ENCODE peak calls at places on chromosomes 3 and 15, in eight cellular contexts. F is right cardiac atrium, J is lower lobe of right lung, Z is psoas muscle, K is colonic mucosa, I is left ventricle myocardium inferior, G is pancreas, S is lung. E is an unnamed sample. For H3K27me3, the result is how much of the 10 kb centered on the place peaks cover.

GRCh38 chr3:146087121-146087520 is 73.9 kb downstream of the PLOD2 start:
- DNase-seq in F (no peak), J (no peak), Z (no peak), K (no peak), I (no peak), G (no peak), S (no peak), E (no peak)

GRCh38 chr3:167350245-167350862 is 29.7 kb downstream of the ZBBX start:
- DNase-seq in F (no peak), J (no peak), Z (no peak), K (no peak), I (no peak), G (no peak), S (no peak), E (no peak)

GRCh38 chr15:38705421-38706219 is 141.0 kb upstream of the RASGRP1 start:
- DNase-seq in F (no peak), J (no peak), Z (no peak), K (no peak), I (no peak), G (no peak), S (no peak), E (no peak)

GRCh38 chr3:172203522-172204258 is 164.3 kb downstream of the FNDC3B start:
- DNase-seq in F (no peak), J (no peak), Z (no peak), K (peak), I (no peak), G (no peak), S (no peak), E (peak)

GRCh38 chr15:72784233-72784876 is 797 bp upstream of the ADPGK start:
- DNase-seq in F (no peak), J (no peak), Z (no peak), K (peak), I (no peak), G (no peak), S (peak), E (peak)

GRCh38 chr3:51715231-51716058 is 8.6 kb downstream of the GRM2 start:
- DNase-seq in F (no peak), J (no peak), Z (no peak), K (peak), I (no peak), G (peak), S (no peak), E (peak)

GRCh38 chr15:41462396-41462795 is 31.3 kb upstream of the ITPKA start:
- DNase-seq in F (no peak), J (no peak), Z (no peak), K (no peak), I (no peak), G (no peak), S (no peak), E (no peak)

GRCh38 chr3:156217674-156218352 is 97.4 kb downstream of the KCNAB1 start:
- DNase-seq in F (no peak), J (no peak), Z (no peak), K (no peak), I (no peak), G (no peak), S (no peak), E (peak)

GRCh38 chr3:189652042-189652441 is 20.9 kb downstream of the TP63 start:
- DNase-seq in F (no peak), J (no peak), Z (no peak), K (peak), I (no peak), G (no peak), S (no peak), E (peak)

GRCh38 chr3:172115059-172115458 is 75.7 kb downstream of the FNDC3B start:
- DNase-seq in F (no peak), J (no peak), Z (no peak), K (no peak), I (no peak), G (no peak), S (no peak), E (no peak)

GRCh38 chr3:187807086-187807862 is 62.0 kb upstream of the BCL6 start:
- DNase-seq in F (no peak), J (no peak), Z (no peak), K (no peak), I (no peak), G (no peak), S (no peak), E (no peak)

GRCh38 chr15:40582726-40583246 is 11.3 kb upstream of the KNL1 start:
- DNase-seq in F (no peak), J (no peak), Z (no peak), K (no peak), I (no peak), G (no peak), S (peak), E (peak)

GRCh38 chr15:38793181-38793580 is 228.6 kb upstream of the RASGRP1 start:
- DNase-seq in F (no peak), J (no peak), Z (no peak), K (no peak), I (no peak), G (no peak), S (no peak), E (no peak)

GRCh38 chr15:42385980-42386695 is 26.8 kb downstream of the CAPN3 start:
- DNase-seq in F (no peak), J (no peak), Z (no peak), K (no peak), I (no peak), G (no peak), S (no peak), E (no peak)

GRCh38 chr3:111936967-111937366 is 41.9 kb upstream of the ABHD10 start:
- DNase-seq in F (no peak), J (no peak), Z (no peak), K (no peak), I (no peak), G (no peak), S (no peak), E (peak)

GRCh38 chr15:90729266-90729665 is 12.1 kb downstream of the BLM start:
- DNase-seq in F (no peak), J (no peak), Z (no peak), K (no peak), I (no peak), G (no peak), S (no peak), E (no peak)

GRCh38 chr3:172391592-172392302 is 56.5 kb downstream of the GHSR start:
- DNase-seq in F (no peak), J (no peak), Z (no peak), K (no peak), I (no peak), G (no peak), S (no peak), E (no peak)

GRCh38 chr3:82198009-82198408 is 436.6 kb upstream of the GBE1 start:
- DNase-seq in F (no peak), J (no peak), Z (no peak), K (no peak), I (no peak), G (no peak), S (no peak), E (no peak)

GRCh38 chr3:82196645-82197044 is 435.2 kb upstream of the GBE1 start:
- DNase-seq in F (no peak), J (no peak), Z (no peak), K (no peak), I (no peak), G (no peak), S (no peak), E (no peak)

DNA sequence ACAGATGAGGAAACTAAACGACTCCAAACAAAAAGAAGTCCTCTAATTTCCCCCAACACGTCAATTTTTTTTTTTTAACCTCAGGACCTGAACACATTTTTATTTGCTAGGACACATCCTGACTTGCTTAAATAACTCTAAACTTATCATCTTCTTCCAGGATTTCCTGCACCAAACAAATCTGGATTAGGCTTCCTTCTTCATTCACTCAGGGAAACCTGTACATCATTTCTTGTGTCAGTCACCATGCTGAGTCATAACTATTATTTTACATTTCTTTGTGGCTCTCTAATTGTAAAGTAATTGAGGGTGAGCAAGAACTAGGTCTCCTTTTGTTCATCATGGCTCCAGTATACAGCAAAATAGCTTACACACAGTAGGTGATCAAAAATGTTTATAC is 433.4 kb upstream of the GBE1 start:
- DNase-seq in F (no peak), J (no peak), Z (no peak), K (no peak), I (no peak), G (no peak), S (no peak), E (no peak)
- H3K27ac ChIP-seq in F (no peak), J (no peak), Z (no peak), K (no peak), I (no peak), G (no peak), S (no peak), E (no peak)

GRCh38 chr15:45111390-45112142 is 2.4 kb downstream of the DUOX2 start:
- DNase-seq in F (no peak), J (no peak), Z (no peak), K (no peak), I (no peak), G (no peak), S (no peak), E (peak)

GRCh38 chr15:45112143-45112591 is 1.8 kb downstream of the DUOX2 start:
- DNase-seq in F (no peak), J (no peak), Z (no peak), K (no peak), I (no peak), G (no peak), S (no peak), E (peak)

GRCh38 chr15:45114076-45114750 is at the start of the genes DUOX2 and DUOXA2:
- DNase-seq in F (no peak), J (no peak), Z (no peak), K (peak), I (no peak), G (peak), S (no peak), E (peak)

GRCh38 chr15:45113380-45113990 is 487 bp downstream of the DUOX2 start:
- DNase-seq in F (no peak), J (no peak), Z (no peak), K (no peak), I (no peak), G (peak), S (no peak), E (peak)

DNA sequence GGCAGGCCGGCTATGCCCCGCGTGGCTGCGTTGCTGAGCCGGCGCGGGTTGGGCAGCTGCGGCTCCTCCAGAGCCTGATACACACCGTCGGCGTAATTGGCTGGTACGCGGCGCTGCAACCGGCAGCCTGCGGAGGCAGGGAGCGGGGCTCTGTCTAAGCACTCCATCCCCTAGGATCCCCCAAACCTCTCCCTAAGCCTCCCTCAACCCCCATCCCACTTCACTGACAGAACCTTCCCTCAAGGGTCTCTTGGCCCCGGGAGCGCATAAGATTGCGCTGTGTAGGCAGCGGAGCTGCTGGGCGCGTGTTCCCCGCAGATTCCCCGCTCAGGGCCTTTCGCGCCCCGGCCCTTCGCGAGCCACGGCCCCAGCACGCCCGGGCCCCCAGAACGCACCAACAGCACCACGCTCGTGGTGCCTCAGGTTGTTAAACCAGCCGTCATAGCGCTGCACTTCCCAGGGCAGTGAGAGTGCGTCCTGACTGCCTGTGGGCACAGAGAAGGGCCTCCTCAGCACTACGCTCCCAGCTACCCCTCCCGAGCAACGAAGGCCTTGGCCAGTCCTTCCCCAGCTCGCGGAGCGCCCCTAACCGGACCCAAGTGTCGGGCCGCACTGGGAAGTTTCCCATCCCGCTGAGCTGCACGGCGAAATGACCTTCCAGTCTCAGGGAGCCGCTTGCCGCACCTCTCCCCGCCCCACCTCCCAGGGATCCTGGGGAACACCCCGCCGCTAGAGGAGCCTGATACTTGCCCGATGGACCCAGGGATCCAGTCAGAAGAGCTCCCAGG is 1.2 kb downstream of the DUOX2 start:
- DNase-seq in F (no peak), J (no peak), Z (no peak), K (no peak), I (no peak), G (no peak), S (no peak), E (peak)
- H3K27me3 ChIP-seq in F (under half), J (half or more), Z (half or more), K (half or more), I (half or more), G (under half), S (under half), E (half or more)

DNA sequence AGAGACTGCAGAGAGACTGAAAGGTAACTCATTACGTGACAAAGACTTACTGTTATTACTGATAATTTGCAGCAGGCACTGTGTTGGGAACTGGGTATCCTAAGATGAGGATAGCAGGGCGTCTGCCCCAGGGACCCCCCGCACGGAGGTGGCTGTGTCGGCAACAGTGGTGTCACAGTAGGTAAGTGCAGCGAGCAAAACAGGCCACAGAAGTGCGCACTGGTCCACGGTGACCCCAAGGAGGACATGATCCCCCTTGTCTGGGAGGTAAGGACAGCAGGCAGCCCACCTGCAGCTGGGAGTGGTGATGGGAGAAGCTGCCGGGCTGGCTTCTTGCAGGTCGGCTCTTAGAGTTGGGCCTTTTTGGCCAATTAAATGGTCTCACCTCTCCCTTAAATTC is 82.9 kb downstream of the FAM43A start:
- DNase-seq in F (no peak), J (no peak), Z (no peak), K (no peak), I (no peak), G (peak), S (no peak), E (no peak)
- H3K27ac ChIP-seq in F (no peak), J (no peak), Z (peak), K (no peak), I (peak), G (no peak), S (no peak), E (no peak)

GRCh38 chr3:123480428-123480827 is 31.5 kb upstream of the ADCY5 start:
- DNase-seq in F (no peak), J (no peak), Z (no peak), K (no peak), I (no peak), G (no peak), S (no peak), E (no peak)

GRCh38 chr3:123483146-123483545 is 34.3 kb upstream of the ADCY5 start:
- DNase-seq in F (no peak), J (no peak), Z (no peak), K (no peak), I (no peak), G (no peak), S (no peak), E (no peak)

GRCh38 chr3:123481071-123481470 is 32.2 kb upstream of the ADCY5 start:
- DNase-seq in F (no peak), J (no peak), Z (no peak), K (no peak), I (no peak), G (no peak), S (no peak), E (no peak)

GRCh38 chr3:123479891-123480290 is 31.0 kb upstream of the ADCY5 start:
- DNase-seq in F (no peak), J (no peak), Z (no peak), K (no peak), I (no peak), G (no peak), S (no peak), E (no peak)

GRCh38 chr3:123481722-123482457 is 33.0 kb upstream of the ADCY5 start:
- DNase-seq in F (no peak), J (no peak), Z (no peak), K (no peak), I (no peak), G (no peak), S (no peak), E (no peak)
- H3K27me3 ChIP-seq in F (under half), J (under half), Z (under half), K (under half), I (under half), G (under half), S (under half), E (under half)

GRCh38 chr15:69556344-69556743 is 103.7 kb downstream of the RPLP1 start:
- DNase-seq in F (no peak), J (no peak), Z (no peak), K (no peak), I (no peak), G (no peak), S (no peak), E (no peak)
- H3K27ac ChIP-seq in F (no peak), J (no peak), Z (no peak), K (no peak), I (no peak), G (no peak), S (no peak), E (no peak)

E was measured in osteoblast.